ENCODE peak calls at places on chromosomes 3 and 15, in six cellular contexts. One of them, this sample, is unnamed.

GRCh38 chr15:63872759-63873510 is 39.2 kb upstream of the HERC1 start:
- DNase-seq in fibroblast of mammary gland: no peak
- DNase-seq in GM12878: no peak
- DNase-seq in left lung: no peak
- DNase-seq in mammary epithelial cell: no peak
- DNase-seq in K562: no peak
- DNase-seq in this sample: no peak

GRCh38 chr3:59268170-59268569 is 218.3 kb upstream of the CFAP20DC start:
- DNase-seq in fibroblast of mammary gland: no peak
- DNase-seq in GM12878: no peak
- DNase-seq in left lung: no peak
- DNase-seq in mammary epithelial cell: peak
- DNase-seq in K562: no peak
- DNase-seq in this sample: no peak

GRCh38 chr3:177177670-177178295 is 19.5 kb downstream of the TBL1XR1 start:
- DNase-seq in fibroblast of mammary gland: no peak
- DNase-seq in GM12878: no peak
- DNase-seq in left lung: no peak
- DNase-seq in mammary epithelial cell: peak
- DNase-seq in K562: peak
- DNase-seq in this sample: no peak

GRCh38 chr15:43769584-43770228 is 7.1 kb downstream of the ELL3 start:
- DNase-seq in fibroblast of mammary gland: peak
- DNase-seq in GM12878: no peak
- DNase-seq in left lung: peak
- DNase-seq in mammary epithelial cell: peak
- DNase-seq in K562: peak
- DNase-seq in this sample: no peak

GRCh38 chr15:67822537-67823370 is 2.6 kb upstream of the SKOR1 start:
- DNase-seq in fibroblast of mammary gland: no peak
- DNase-seq in GM12878: no peak
- DNase-seq in left lung: no peak
- DNase-seq in mammary epithelial cell: no peak
- DNase-seq in K562: peak
- DNase-seq in this sample: no peak

GRCh38 chr3:71227344-71227743 is 356.2 kb downstream of the FOXP1 start:
- DNase-seq in fibroblast of mammary gland: no peak
- DNase-seq in GM12878: no peak
- DNase-seq in left lung: no peak
- DNase-seq in mammary epithelial cell: no peak
- DNase-seq in K562: peak
- DNase-seq in this sample: no peak

GRCh38 chr3:196246612-196247308 is 30.4 kb downstream of the SLC51A start:
- DNase-seq in fibroblast of mammary gland: peak
- DNase-seq in GM12878: no peak
- DNase-seq in left lung: no peak
- DNase-seq in mammary epithelial cell: peak
- DNase-seq in K562: no peak
- DNase-seq in this sample: no peak

GRCh38 chr15:74375303-74375693 is 7.9 kb upstream of the CYP11A1 start:
- DNase-seq in fibroblast of mammary gland: peak
- DNase-seq in GM12878: no peak
- DNase-seq in left lung: peak
- DNase-seq in mammary epithelial cell: peak
- DNase-seq in K562: peak
- DNase-seq in this sample: peak

GRCh38 chr3:60262546-60262945 is 988.7 kb downstream of the FHIT start:
- DNase-seq in fibroblast of mammary gland: no peak
- DNase-seq in GM12878: no peak
- DNase-seq in left lung: no peak
- DNase-seq in mammary epithelial cell: no peak
- DNase-seq in K562: no peak
- DNase-seq in this sample: no peak

GRCh38 chr3:107816082-107816481 is 274.7 kb downstream of the CD47 start:
- DNase-seq in fibroblast of mammary gland: no peak
- DNase-seq in GM12878: no peak
- DNase-seq in left lung: no peak
- DNase-seq in mammary epithelial cell: peak
- DNase-seq in K562: no peak
- DNase-seq in this sample: no peak

GRCh38 chr3:118960876-118961275 is 73.8 kb downstream of the IGSF11 start:
- DNase-seq in fibroblast of mammary gland: peak
- DNase-seq in GM12878: no peak
- DNase-seq in left lung: no peak
- DNase-seq in mammary epithelial cell: no peak
- DNase-seq in K562: peak
- DNase-seq in this sample: no peak

GRCh38 chr15:43329222-43329959 is 982 bp downstream of the LCMT2 start:
- DNase-seq in fibroblast of mammary gland: peak
- DNase-seq in GM12878: no peak
- DNase-seq in left lung: peak
- DNase-seq in mammary epithelial cell: no peak
- DNase-seq in K562: peak
- DNase-seq in this sample: no peak

GRCh38 chr3:30618508-30618907 is 12.1 kb downstream of the TGFBR2 start:
- DNase-seq in fibroblast of mammary gland: no peak
- DNase-seq in GM12878: no peak
- DNase-seq in left lung: no peak
- DNase-seq in mammary epithelial cell: no peak
- DNase-seq in K562: no peak
- DNase-seq in this sample: no peak

GRCh38 chr3:178310833-178311380 is 225.3 kb upstream of the KCNMB2 start:
- DNase-seq in fibroblast of mammary gland: no peak
- DNase-seq in GM12878: no peak
- DNase-seq in left lung: no peak
- DNase-seq in mammary epithelial cell: no peak
- DNase-seq in K562: no peak
- DNase-seq in this sample: no peak

GRCh38 chr3:78734048-78734637 is 1033.7 kb downstream of the ROBO1 start:
- DNase-seq in fibroblast of mammary gland: peak
- DNase-seq in GM12878: no peak
- DNase-seq in left lung: no peak
- DNase-seq in mammary epithelial cell: peak
- DNase-seq in K562: no peak
- DNase-seq in this sample: no peak

GRCh38 chr3:50126287-50127211 is 28.6 kb upstream of the SEMA3F start:
- DNase-seq in fibroblast of mammary gland: no peak
- DNase-seq in GM12878: no peak
- DNase-seq in left lung: no peak
- DNase-seq in mammary epithelial cell: no peak
- DNase-seq in K562: no peak
- DNase-seq in this sample: no peak

GRCh38 chr3:149621218-149622005 is 36.4 kb downstream of the WWTR1 start:
- DNase-seq in fibroblast of mammary gland: peak
- DNase-seq in GM12878: no peak
- DNase-seq in left lung: no peak
- DNase-seq in mammary epithelial cell: peak
- DNase-seq in K562: no peak
- DNase-seq in this sample: no peak

GRCh38 chr3:99901200-99901926 is 83.7 kb downstream of the CMSS1 start:
- DNase-seq in fibroblast of mammary gland: peak
- DNase-seq in GM12878: peak
- DNase-seq in left lung: no peak
- DNase-seq in mammary epithelial cell: peak
- DNase-seq in K562: no peak
- DNase-seq in this sample: no peak

GRCh38 chr3:15556512-15556911 is 35.0 kb upstream of the COLQ start:
- DNase-seq in fibroblast of mammary gland: no peak
- DNase-seq in GM12878: peak
- DNase-seq in left lung: no peak
- DNase-seq in mammary epithelial cell: no peak
- DNase-seq in K562: no peak
- DNase-seq in this sample: no peak

GRCh38 chr15:49847436-49847835 is 226.6 kb downstream of the DTWD1 start:
- DNase-seq in fibroblast of mammary gland: peak
- DNase-seq in GM12878: no peak
- DNase-seq in left lung: no peak
- DNase-seq in mammary epithelial cell: no peak
- DNase-seq in K562: no peak
- DNase-seq in this sample: no peak

GRCh38 chr3:112425858-112426750 is 73.2 kb downstream of the BTLA start:
- DNase-seq in fibroblast of mammary gland: no peak
- DNase-seq in GM12878: no peak
- DNase-seq in left lung: no peak
- DNase-seq in mammary epithelial cell: no peak
- DNase-seq in K562: no peak
- DNase-seq in this sample: no peak

GRCh38 chr3:195888981-195889842 is 19.1 kb downstream of the TNK2 start:
- DNase-seq in fibroblast of mammary gland: no peak
- DNase-seq in GM12878: no peak
- DNase-seq in left lung: no peak
- DNase-seq in mammary epithelial cell: no peak
- DNase-seq in K562: no peak
- DNase-seq in this sample: no peak

DNA sequence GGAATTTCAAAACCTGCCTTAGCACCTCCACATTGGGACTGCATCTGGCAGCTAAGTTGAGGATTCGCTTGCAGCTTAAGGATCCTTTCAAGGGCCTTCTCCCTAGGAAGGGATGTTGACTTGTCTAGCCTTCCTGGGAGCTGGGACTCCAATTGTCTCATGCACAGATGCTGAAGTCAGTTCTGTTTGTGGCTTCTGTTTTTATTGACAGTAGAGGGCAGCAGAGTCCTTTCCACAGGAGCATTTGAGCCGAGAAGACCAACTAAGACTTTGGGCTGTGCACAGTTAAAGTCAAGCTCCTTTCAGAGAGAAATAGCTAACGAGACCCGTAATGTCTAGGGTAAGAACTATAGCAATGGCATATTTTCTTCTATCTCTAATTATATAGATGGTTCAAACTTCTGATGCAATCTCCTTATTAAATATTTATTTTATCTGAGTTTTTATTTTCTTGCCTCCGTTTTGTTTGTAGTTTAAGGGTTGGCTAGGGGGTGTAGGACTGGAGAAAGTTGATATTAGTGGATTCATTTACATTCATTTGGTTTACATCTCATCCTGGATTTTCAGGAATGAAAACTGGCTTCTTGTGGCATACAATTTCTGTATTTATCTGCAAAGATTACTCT is 59.7 kb upstream of the KBTBD8 start:
- DNase-seq in fibroblast of mammary gland: peak
- DNase-seq in GM12878: peak
- DNase-seq in left lung: no peak
- DNase-seq in mammary epithelial cell: peak
- DNase-seq in K562: peak
- DNase-seq in this sample: no peak
- TF ChIP-seq CTCF in fibroblast of mammary gland: peak
- TF ChIP-seq CTCF in GM12878: peak
- TF ChIP-seq CTCF in left lung: peak
- TF ChIP-seq CTCF in mammary epithelial cell: peak
- TF ChIP-seq CTCF in K562: peak
- TF ChIP-seq CTCF in this sample: peak

DNA sequence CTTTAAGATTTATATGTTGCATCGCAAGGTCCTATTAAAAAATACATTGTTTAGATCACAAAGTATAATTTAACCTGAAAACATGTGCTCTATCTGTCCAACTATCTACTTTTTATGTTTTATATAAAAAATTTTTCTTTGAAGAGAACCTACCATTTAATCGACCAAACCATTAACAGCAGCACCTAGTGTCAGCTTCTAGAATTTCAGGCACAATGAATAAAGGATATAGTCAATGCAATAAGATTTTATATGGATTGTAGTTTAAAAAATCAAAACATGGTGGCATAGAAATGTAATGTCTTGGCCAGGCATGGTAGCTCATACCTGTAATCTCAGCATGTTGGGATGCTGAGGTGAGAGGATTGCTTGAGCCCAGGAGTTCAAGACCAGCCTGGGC is 313.7 kb downstream of the GAP43 start:
- DNase-seq in fibroblast of mammary gland: peak
- DNase-seq in GM12878: no peak
- DNase-seq in left lung: no peak
- DNase-seq in mammary epithelial cell: no peak
- DNase-seq in K562: no peak
- DNase-seq in this sample: no peak
- TF ChIP-seq CTCF in fibroblast of mammary gland: peak
- TF ChIP-seq CTCF in GM12878: peak
- TF ChIP-seq CTCF in left lung: no peak
- TF ChIP-seq CTCF in mammary epithelial cell: peak
- TF ChIP-seq CTCF in K562: peak
- TF ChIP-seq CTCF in this sample: no peak

DNA sequence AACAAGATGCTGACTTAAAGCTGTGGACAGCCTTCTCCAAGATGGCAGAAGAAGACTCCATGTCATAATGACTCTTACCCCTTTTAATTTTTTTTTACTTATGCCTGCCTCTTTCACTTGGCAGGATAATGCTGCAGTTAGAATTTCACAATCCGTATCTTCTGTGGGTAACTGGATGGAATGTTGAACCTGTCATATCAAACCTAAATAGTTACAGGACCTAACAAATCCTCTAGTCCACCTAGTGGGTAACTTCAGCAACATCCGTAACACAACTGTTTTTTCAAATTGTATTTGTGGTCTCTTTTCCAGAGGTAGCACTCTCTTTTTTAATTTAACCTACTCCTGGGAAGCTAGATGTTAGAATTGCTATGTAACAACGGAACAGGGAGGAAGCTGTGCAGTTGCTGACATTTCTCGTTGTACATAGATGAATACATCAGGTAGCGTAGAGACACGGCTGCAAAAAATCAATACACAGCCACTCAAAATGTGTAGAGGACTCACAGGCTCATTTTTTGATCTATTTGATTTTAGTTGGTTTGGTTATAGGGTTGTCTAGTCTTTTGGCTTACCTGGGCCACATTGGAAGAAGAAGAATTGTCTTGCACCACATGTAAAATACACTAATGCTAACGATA is 43.9 kb upstream of the TRPM1 start:
- DNase-seq in fibroblast of mammary gland: peak
- DNase-seq in GM12878: no peak
- DNase-seq in left lung: no peak
- DNase-seq in mammary epithelial cell: peak
- DNase-seq in K562: no peak
- DNase-seq in this sample: no peak
- TF ChIP-seq CTCF in fibroblast of mammary gland: peak
- TF ChIP-seq CTCF in GM12878: no peak
- TF ChIP-seq CTCF in left lung: no peak
- TF ChIP-seq CTCF in mammary epithelial cell: peak
- TF ChIP-seq CTCF in K562: peak
- TF ChIP-seq CTCF in this sample: no peak

DNA sequence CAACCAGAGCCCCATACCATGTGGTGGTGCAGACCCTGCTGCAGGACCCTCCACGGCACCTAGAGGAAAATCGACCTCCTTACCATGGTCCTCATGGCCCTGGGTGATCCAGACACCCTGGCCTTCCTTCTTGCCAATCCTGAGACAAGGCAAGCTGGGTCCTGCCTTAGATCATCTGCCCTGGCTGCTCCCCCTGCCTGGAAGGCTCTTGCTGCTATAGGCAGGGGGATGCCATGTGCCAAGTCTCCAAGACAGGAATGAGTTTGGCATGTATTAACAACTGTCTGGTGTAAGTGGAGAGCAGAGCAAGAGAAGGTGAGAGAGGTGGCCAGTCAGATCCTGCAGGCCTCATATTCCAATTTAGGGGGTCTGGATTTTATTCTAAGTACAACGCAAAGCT is 7.5 kb downstream of the HEG1 start:
- DNase-seq in fibroblast of mammary gland: no peak
- DNase-seq in GM12878: no peak
- DNase-seq in left lung: no peak
- DNase-seq in mammary epithelial cell: peak
- DNase-seq in K562: no peak
- DNase-seq in this sample: no peak
- TF ChIP-seq CTCF in fibroblast of mammary gland: no peak
- TF ChIP-seq CTCF in GM12878: no peak
- TF ChIP-seq CTCF in left lung: no peak
- TF ChIP-seq CTCF in mammary epithelial cell: no peak
- TF ChIP-seq CTCF in K562: no peak
- TF ChIP-seq CTCF in this sample: no peak